ENCODE peak calls at places on chromosomes 3 and 15, in four cellular contexts. O is RPMI7951, A is OCI-M1, L is fibroblast of gingiva. W is an unnamed sample.

GRCh38 chr3:58861551-58861950 is 188.3 kb downstream of the CFAP20DC start:
- DNase-seq in A (no peak), L (no peak), O (no peak), W (no peak)

GRCh38 chr3:12345141-12345561 is 56.3 kb downstream of the PPARG start:
- DNase-seq in L (peak), A (no peak), O (peak), W (no peak)

GRCh38 chr3:59752925-59753324 is 703.1 kb upstream of the CFAP20DC start:
- DNase-seq in L (no peak), A (no peak), O (no peak), W (no peak)

GRCh38 chr15:60592386-60593339 is 113.7 kb upstream of the ICE2 start:
- DNase-seq in L (peak), O (peak), A (peak), W (no peak)

GRCh38 chr15:88658070-88658965 is 19.5 kb downstream of the ISG20 start:
- DNase-seq in L (no peak), O (no peak), A (no peak), W (no peak)

GRCh38 chr3:148512648-148513047 is 185.1 kb upstream of the AGTR1 start:
- DNase-seq in L (no peak), O (no peak), A (no peak), W (no peak)

GRCh38 chr3:118817748-118818165 is 216.9 kb downstream of the IGSF11 start:
- DNase-seq in L (peak), A (peak), O (peak), W (peak)

GRCh38 chr3:132209860-132210259 is 107.3 kb upstream of the ACP3 start:
- DNase-seq in L (no peak), O (no peak), A (peak), W (no peak)

GRCh38 chr3:65153850-65154512 is 466.2 kb upstream of the ADAMTS9 start:
- DNase-seq in O (peak), A (no peak), L (peak), W (no peak)

GRCh38 chr3:112128843-112129727 is 4.0 kb downstream of the GCSAM start:
- DNase-seq in A (peak), O (peak), L (peak), W (no peak)

GRCh38 chr3:172104471-172105072 is 65.2 kb downstream of the FNDC3B start:
- DNase-seq in L (no peak), O (peak), A (peak), W (no peak)

GRCh38 chr3:183698760-183699159 is 1.2 kb downstream of the YEATS2 start:
- DNase-seq in L (peak), A (peak), O (peak), W (peak)

GRCh38 chr3:175656451-175656850 is 797.3 kb downstream of the NAALADL2 start:
- DNase-seq in O (no peak), L (no peak), A (no peak), W (no peak)

GRCh38 chr3:71725279-71725991 is at the start of gene EIF4E3:
- DNase-seq in O (peak), A (no peak), L (peak), W (peak)

GRCh38 chr3:20352547-20353164 is 166.7 kb upstream of the SGO1 start:
- DNase-seq in A (peak), L (no peak), O (peak), W (peak)

GRCh38 chr3:40939113-40940070 is 259.9 kb upstream of the CTNNB1 start:
- DNase-seq in O (peak), L (no peak), A (no peak), W (no peak)

GRCh38 chr3:187919535-187919934 is 174.3 kb upstream of the BCL6 start:
- DNase-seq in O (no peak), L (no peak), A (no peak), W (no peak)

GRCh38 chr15:67103432-67103831 is 38.0 kb downstream of the SMAD3 start:
- DNase-seq in O (no peak), A (no peak), L (no peak), W (no peak)

GRCh38 chr3:171000281-171000680 is 26.2 kb downstream of the SLC2A2 start:
- DNase-seq in L (no peak), O (peak), A (no peak), W (no peak)

GRCh38 chr3:52891615-52892081 is 5.7 kb downstream of the STIMATE start:
- DNase-seq in O (peak), L (peak), A (peak), W (peak)

GRCh38 chr3:132117642-132118041 is 82.8 kb upstream of the CPNE4 start:
- DNase-seq in A (no peak), L (no peak), O (no peak), W (no peak)

GRCh38 chr3:11379824-11380281 is 107.7 kb downstream of the ATG7 start:
- DNase-seq in L (no peak), O (peak), A (no peak), W (no peak)

GRCh38 chr3:159765025-159765859 is 223.4 kb upstream of the IL12A start:
- DNase-seq in A (no peak), L (peak), O (peak), W (no peak)

GRCh38 chr3:76051145-76051544 is 265.8 kb upstream of the ZNF717 start:
- DNase-seq in O (no peak), L (no peak), A (no peak), W (no peak)

GRCh38 chr15:27564656-27565055 is 534.5 kb downstream of the OCA2 start:
- DNase-seq in O (no peak), A (no peak), L (no peak), W (no peak)

GRCh38 chr3:117547956-117548550 is 838.5 kb downstream of the TUSC7 start:
- DNase-seq in A (no peak), L (peak), O (no peak), W (no peak)

GRCh38 chr3:125051715-125052581 is 3.8 kb downstream of the HEG1 start:
- DNase-seq in O (peak), L (peak), A (peak), W (peak)

GRCh38 chr3:123481722-123482457 is 33.0 kb upstream of the ADCY5 start:
- DNase-seq in L (no peak), A (no peak), O (no peak), W (no peak)

GRCh38 chr3:72595927-72596610 is 252.2 kb downstream of the SHQ1 start:
- DNase-seq in L (no peak), O (no peak), A (no peak), W (no peak)

GRCh38 chr3:23648326-23648964 is 157.3 kb upstream of the UBE2E1 start:
- DNase-seq in O (peak), L (peak), A (peak), W (no peak)

GRCh38 chr3:144502398-144502797 is 530.8 kb downstream of the DIPK2A start:
- DNase-seq in A (no peak), L (no peak), O (no peak), W (no peak)

GRCh38 chr3:106575029-106575428 is 706.2 kb upstream of the CBLB start:
- DNase-seq in A (no peak), O (no peak), L (no peak), W (no peak)

GRCh38 chr15:95059346-95059905 is 828.1 kb downstream of the MCTP2 start:
- DNase-seq in O (no peak), L (no peak), A (no peak), W (no peak)

GRCh38 chr3:133489466-133490085 is 83.9 kb upstream of the CDV3 start:
- DNase-seq in L (no peak), O (peak), A (no peak), W (no peak)

GRCh38 chr3:36193448-36193847 is 186.9 kb upstream of the STAC start:
- DNase-seq in L (no peak), O (no peak), A (peak), W (peak)

GRCh38 chr3:37423825-37424224 is 249.4 kb upstream of the LRRFIP2 start:
- DNase-seq in L (no peak), O (no peak), A (no peak), W (no peak)

GRCh38 chr3:147930417-147930816 is 521.3 kb downstream of the ZIC1 start:
- DNase-seq in L (no peak), A (no peak), O (peak), W (no peak)

GRCh38 chr3:113594066-113594465 is 61.7 kb downstream of the SIDT1 start:
- DNase-seq in L (no peak), A (no peak), O (no peak), W (no peak)

GRCh38 chr3:107663266-107663665 is 140.5 kb downstream of the BBX start:
- DNase-seq in L (no peak), O (no peak), A (no peak), W (no peak)

GRCh38 chr15:55627730-55628368 is 39.7 kb upstream of the PYGO1 start:
- DNase-seq in A (peak), L (peak), O (peak), W (peak)